ENCODE peak calls at places on chromosomes 1 and 21, in seven cellular contexts. O is substantia nigra; Z is gastrocnemius medialis; M is psoas muscle; I is NCI-H146; J is activated CD4-positive, alpha-beta T cell treated with anti-CD3 and anti-CD28 coated beads, Interleukin-2, amount 50 U/mL, for 24 hours; D is mesothelial cell of epicardium. G is an unnamed sample.

GRCh38 chr1:156707486-156708244 is 2.3 kb upstream of the CRABP2 start:
- DNase-seq in O (no peak), Z (no peak), M (peak), I (no peak), J (no peak), D (no peak), G (no peak)

GRCh38 chr1:80607064-80607463 is 1193.7 kb upstream of the ADGRL2 start:
- DNase-seq in O (no peak), Z (no peak), M (no peak), I (no peak), J (no peak), D (no peak), G (no peak)

GRCh38 chr1:41811051-41811795 is 107.5 kb downstream of the HIVEP3 start:
- DNase-seq in O (no peak), Z (no peak), M (no peak), I (no peak), J (peak), D (no peak), G (no peak)

GRCh38 chr21:32782698-32783097 is 11.1 kb upstream of the PAXBP1 start:
- DNase-seq in O (no peak), Z (no peak), M (no peak), I (no peak), J (no peak), D (no peak), G (no peak)

GRCh38 chr1:54188291-54188690 is 11.5 kb downstream of the CYB5RL start:
- DNase-seq in O (no peak), Z (no peak), M (no peak), I (no peak), J (no peak), D (no peak), G (no peak)

GRCh38 chr1:1671365-1672119 is 12.7 kb upstream of the CDK11B start:
- DNase-seq in O (no peak), Z (no peak), M (no peak), I (no peak), J (no peak), D (no peak), G (no peak)

GRCh38 chr1:196873385-196873784 is 14.5 kb upstream of the CFHR4 start:
- DNase-seq in O (no peak), Z (no peak), M (no peak), I (no peak), J (no peak), D (no peak), G (no peak)

GRCh38 chr1:38917337-38917736 is 24.3 kb downstream of the RHBDL2 start:
- DNase-seq in O (no peak), Z (no peak), M (no peak), I (no peak), J (no peak), D (no peak), G (no peak)

GRCh38 chr1:51421961-51422360 is 91.6 kb upstream of the TTC39A start:
- DNase-seq in O (no peak), Z (no peak), M (no peak), I (peak), J (no peak), D (no peak), G (no peak)

GRCh38 chr1:173137116-173137515 is 70.0 kb downstream of the TNFSF4 start:
- DNase-seq in O (no peak), Z (no peak), M (no peak), I (no peak), J (no peak), D (no peak), G (no peak)

GRCh38 chr1:201149400-201149799 is 4.9 kb downstream of the TMEM9 start:
- DNase-seq in O (no peak), Z (no peak), M (no peak), I (peak), J (no peak), D (no peak), G (no peak)

GRCh38 chr1:97745912-97746311 is 174.9 kb downstream of the DPYD start:
- DNase-seq in O (no peak), Z (no peak), M (no peak), I (no peak), J (no peak), D (no peak), G (no peak)

GRCh38 chr1:67031121-67031520 is 22.8 kb downstream of the SLC35D1 start:
- DNase-seq in O (no peak), Z (no peak), M (no peak), I (no peak), J (no peak), D (no peak), G (no peak)

GRCh38 chr1:62725255-62725654 is 37.1 kb upstream of the DOCK7 start:
- DNase-seq in O (no peak), Z (no peak), M (no peak), I (no peak), J (no peak), D (no peak), G (no peak)

GRCh38 chr1:215114154-215114933 is 31.8 kb downstream of the KCNK2 start:
- DNase-seq in O (no peak), Z (no peak), M (no peak), I (peak), J (no peak), D (no peak), G (no peak)

GRCh38 chr1:193473932-193474331 is 287.5 kb upstream of the B3GALT2 start:
- DNase-seq in O (no peak), Z (no peak), M (no peak), I (no peak), J (no peak), D (no peak), G (no peak)

GRCh38 chr1:231699769-231700168 is 73.2 kb downstream of the DISC1 start:
- DNase-seq in O (no peak), Z (no peak), M (no peak), I (no peak), J (no peak), D (no peak), G (no peak)

GRCh38 chr1:47241114-47242113 is 9.4 kb upstream of the TAL1 start:
- DNase-seq in O (no peak), Z (no peak), M (no peak), I (no peak), J (no peak), D (no peak), G (no peak)

GRCh38 chr21:40386301-40386911 is 460.6 kb downstream of the DSCAM start:
- DNase-seq in O (peak), Z (no peak), M (peak), I (peak), J (peak), D (peak), G (peak)

GRCh38 chr1:206954616-206955342 is 8.5 kb upstream of the PIGR start:
- DNase-seq in O (no peak), Z (no peak), M (no peak), I (no peak), J (no peak), D (no peak), G (no peak)

GRCh38 chr21:28148400-28149064 is 844.1 kb downstream of the LTN1 start:
- DNase-seq in O (no peak), Z (no peak), M (no peak), I (no peak), J (no peak), D (no peak), G (no peak)

GRCh38 chr1:44596511-44596910 is 77.8 kb downstream of the TMEM53 start:
- DNase-seq in O (no peak), Z (no peak), M (no peak), I (no peak), J (no peak), D (no peak), G (no peak)

GRCh38 chr1:157390646-157391045 is 161.7 kb downstream of the FCRL5 start:
- DNase-seq in O (no peak), Z (no peak), M (no peak), I (no peak), J (no peak), D (no peak), G (no peak)

GRCh38 chr1:119298687-119299086 is 69.9 kb upstream of the HAO2 start:
- DNase-seq in O (no peak), Z (no peak), M (no peak), I (no peak), J (no peak), D (no peak), G (no peak)

GRCh38 chr1:114718661-114719423 is 2.3 kb upstream of the NRAS start:
- DNase-seq in O (no peak), Z (no peak), M (no peak), I (no peak), J (peak), D (no peak), G (no peak)

GRCh38 chr1:58395355-58395754 is 151.2 kb downstream of the OMA1 start:
- DNase-seq in O (no peak), Z (no peak), M (no peak), I (no peak), J (no peak), D (no peak), G (no peak)

GRCh38 chr1:53449026-53449425 is 10.2 kb upstream of the DMRTB1 start:
- DNase-seq in O (no peak), Z (no peak), M (no peak), I (no peak), J (no peak), D (no peak), G (no peak)

GRCh38 chr1:181094813-181095212 is 6.3 kb downstream of the IER5 start:
- DNase-seq in O (no peak), Z (no peak), M (no peak), I (no peak), J (no peak), D (no peak), G (no peak)

GRCh38 chr1:23594927-23595353 is 35.6 kb upstream of the ID3 start:
- DNase-seq in O (no peak), Z (no peak), M (no peak), I (no peak), J (no peak), D (no peak), G (no peak)

GRCh38 chr1:201880928-201881571 is 7.6 kb upstream of the SHISA4 start:
- DNase-seq in O (no peak), Z (no peak), M (no peak), I (no peak), J (no peak), D (no peak), G (no peak)

GRCh38 chr1:245807306-245807705 is 652.5 kb downstream of the KIF26B start:
- DNase-seq in O (no peak), Z (no peak), M (no peak), I (no peak), J (no peak), D (no peak), G (no peak)

G was measured in D721Med.